ENCODE peak calls at places on chromosomes 11 and 22, in eight cellular contexts. D is adrenal gland, A is left ventricle myocardium inferior, F is chondrocyte, H is progenitor cell of endocrine pancreas, U is AG04450, L is GM13976, Q is cardiac muscle cell. T is an unnamed sample.

GRCh38 chr11:16373768-16374167 is 17.4 kb upstream of the SOX6 start:
- DNase-seq in D (no peak), A (no peak), F (no peak), H (no peak), U (no peak), L (no peak), Q (no peak), T (no peak)

GRCh38 chr11:115409116-115409663 is 95.0 kb downstream of the CADM1 start:
- DNase-seq in D (no peak), A (no peak), F (no peak), H (no peak), U (no peak), L (no peak), Q (no peak), T (no peak)

GRCh38 chr11:115257286-115258077 is 246.7 kb downstream of the CADM1 start:
- DNase-seq in D (no peak), A (no peak), F (no peak), H (no peak), U (no peak), L (no peak), Q (no peak), T (no peak)

GRCh38 chr11:108859510-108859909 is 194.6 kb downstream of the DDX10 start:
- DNase-seq in D (no peak), A (no peak), F (no peak), H (no peak), U (no peak), L (no peak), Q (no peak), T (no peak)

GRCh38 chr11:71266114-71266833 is 13.9 kb upstream of the SHANK2 start:
- DNase-seq in D (no peak), A (no peak), F (no peak), H (no peak), U (no peak), L (no peak), Q (no peak), T (no peak)

GRCh38 chr11:60625262-60625661 is 74.2 kb upstream of the MS4A8 start:
- DNase-seq in D (no peak), A (no peak), F (no peak), H (no peak), U (no peak), L (no peak), Q (peak), T (peak)

GRCh38 chr11:69312418-69313399 is 18.8 kb downstream of the MYEOV start:
- DNase-seq in D (no peak), A (peak), F (peak), H (no peak), U (no peak), L (no peak), Q (no peak), T (no peak)

GRCh38 chr11:18633256-18634139 is 644 bp downstream of the SPTY2D1 start:
- DNase-seq in D (no peak), A (no peak), F (no peak), H (no peak), U (no peak), L (peak), Q (no peak), T (no peak)

GRCh38 chr11:63944987-63945386 is 6.2 kb downstream of the NAA40 start:
- DNase-seq in D (peak), A (peak), F (no peak), H (no peak), U (no peak), L (no peak), Q (peak), T (no peak)

GRCh38 chr11:34907934-34908593 is 8.1 kb downstream of the APIP start:
- DNase-seq in D (no peak), A (no peak), F (no peak), H (no peak), U (no peak), L (no peak), Q (no peak), T (no peak)

GRCh38 chr11:120001161-120002135 is 136.5 kb downstream of the TRIM29 start:
- DNase-seq in D (no peak), A (no peak), F (no peak), H (no peak), U (no peak), L (no peak), Q (no peak), T (no peak)

GRCh38 chr22:31329029-31329428 is 17.1 kb downstream of the PATZ1 start:
- DNase-seq in D (no peak), A (no peak), F (no peak), H (no peak), U (no peak), L (no peak), Q (no peak), T (no peak)

GRCh38 chr11:19244084-19244483 is 3.3 kb upstream of the E2F8 start:
- DNase-seq in D (no peak), A (no peak), F (no peak), H (no peak), U (no peak), L (no peak), Q (no peak), T (peak)

DNA sequence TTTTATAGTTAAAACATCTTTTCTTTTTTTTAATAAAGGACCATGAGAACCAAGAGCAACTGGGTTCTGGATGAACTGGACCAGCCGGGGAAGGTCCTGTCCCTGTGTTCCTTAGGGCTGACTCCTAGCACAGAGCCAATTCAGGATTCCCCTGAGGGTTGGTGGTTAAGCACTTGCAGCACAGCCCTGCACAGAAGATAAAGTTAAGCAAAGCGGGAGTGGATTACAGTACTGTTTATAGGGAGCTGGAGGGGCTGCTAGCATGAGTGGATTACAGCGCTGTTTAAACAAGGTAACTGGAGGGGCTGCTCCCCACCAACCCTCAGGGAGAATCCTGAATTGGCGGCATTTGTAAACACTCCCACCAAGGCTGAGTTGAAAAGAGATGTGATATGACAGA is 90.6 kb downstream of the CELSR1 start:
- DNase-seq in D (no peak), A (no peak), F (no peak), H (no peak), U (no peak), L (no peak), Q (no peak), T (no peak)
- TF ChIP-seq CTCF in D (no peak), A (no peak), F (no peak), H (no peak), U (no peak), L (no peak), Q (no peak), T (no peak)

DNA sequence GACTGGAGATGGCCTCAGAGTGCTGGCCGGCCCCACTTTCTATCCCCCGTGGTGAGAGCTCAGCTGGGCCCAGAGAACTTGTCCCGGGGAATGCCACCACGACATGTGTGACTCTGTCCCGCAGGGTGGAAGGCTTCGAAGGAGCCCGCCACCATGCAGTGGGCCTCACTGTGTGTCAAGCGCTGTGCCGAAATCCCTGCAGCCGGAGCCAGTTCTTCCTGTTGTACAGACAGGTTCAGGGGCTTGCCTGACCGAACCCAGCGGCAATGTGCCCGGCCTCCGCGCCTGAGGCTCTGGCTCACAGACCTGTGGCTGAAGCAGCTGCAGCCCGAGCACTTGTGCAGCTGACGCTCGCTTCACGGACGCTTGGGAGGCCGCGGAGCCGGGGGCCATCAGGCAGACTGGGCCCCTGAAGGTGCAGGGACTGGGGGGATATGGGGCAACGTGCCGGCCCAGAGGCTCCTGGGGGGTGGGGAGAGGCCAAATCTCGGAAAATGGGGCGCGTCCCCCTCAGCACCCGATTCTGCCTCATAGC is 650 bp downstream of the PPM1F start:
- DNase-seq in D (no peak), A (peak), F (no peak), H (peak), U (peak), L (no peak), Q (peak), T (peak)
- TF ChIP-seq CTCF in D (no peak), A (no peak), F (no peak), H (no peak), U (no peak), L (no peak), Q (no peak), T (no peak)

GRCh38 chr11:2758751-2759150 is 59.0 kb upstream of the KCNQ1OT1 start:
- DNase-seq in D (no peak), A (no peak), F (peak), H (no peak), U (no peak), L (no peak), Q (no peak), T (no peak)

GRCh38 chr11:2759228-2760195 is 59.7 kb upstream of the KCNQ1OT1 start:
- DNase-seq in D (peak), A (no peak), F (peak), H (peak), U (no peak), L (no peak), Q (no peak), T (no peak)

GRCh38 chr11:2762031-2762380 is 62.2 kb upstream of the KCNQ1OT1 start:
- DNase-seq in D (no peak), A (no peak), F (no peak), H (no peak), U (no peak), L (no peak), Q (no peak), T (no peak)

GRCh38 chr11:2761131-2762030 is 61.6 kb upstream of the KCNQ1OT1 start:
- DNase-seq in D (no peak), A (no peak), F (peak), H (peak), U (no peak), L (peak), Q (no peak), T (no peak)

GRCh38 chr11:2760196-2760871 is 60.5 kb upstream of the KCNQ1OT1 start:
- DNase-seq in D (no peak), A (no peak), F (peak), H (peak), U (no peak), L (no peak), Q (no peak), T (no peak)
- TF ChIP-seq CTCF in D (no peak), A (no peak), F (no peak), H (no peak), U (no peak), L (no peak), Q (no peak), T (no peak)

GRCh38 chr11:86672007-86672621 is at the start of gene ME3:
- DNase-seq in D (peak), A (peak), F (peak), H (peak), U (no peak), L (no peak), Q (peak), T (no peak)

GRCh38 chr11:86669424-86669823 is 3.0 kb downstream of the ME3 start:
- DNase-seq in D (no peak), A (no peak), F (no peak), H (no peak), U (no peak), L (no peak), Q (no peak), T (no peak)

GRCh38 chr11:86668929-86669328 is 3.5 kb downstream of the ME3 start:
- DNase-seq in D (no peak), A (no peak), F (no peak), H (no peak), U (no peak), L (no peak), Q (no peak), T (no peak)

GRCh38 chr11:86671386-86672006 is 920 bp downstream of the ME3 start:
- DNase-seq in D (peak), A (peak), F (no peak), H (no peak), U (no peak), L (peak), Q (no peak), T (no peak)

GRCh38 chr11:86670179-86670578 is 2.2 kb downstream of the ME3 start:
- DNase-seq in D (no peak), A (no peak), F (no peak), H (no peak), U (no peak), L (no peak), Q (no peak), T (no peak)
- TF ChIP-seq CTCF in D (no peak), A (no peak), F (no peak), H (no peak), U (no peak), L (no peak), Q (no peak), T (no peak)

GRCh38 chr11:9314291-9315077 is at the start of gene TMEM41B:
- DNase-seq in D (peak), A (peak), F (peak), H (peak), U (peak), L (peak), Q (peak), T (peak)
- TF ChIP-seq CTCF in D (no peak), A (peak), F (peak), H (peak), U (peak), L (no peak), Q (no peak), T (peak)

GRCh38 chr22:39962071-39962470 is 1.9 kb downstream of the TMA7B start:
- DNase-seq in D (no peak), A (no peak), F (no peak), H (no peak), U (no peak), L (no peak), Q (no peak), T (no peak)

GRCh38 chr22:39958009-39958711 is 2.0 kb upstream of the TMA7B start:
- DNase-seq in D (no peak), A (no peak), F (no peak), H (no peak), U (no peak), L (no peak), Q (no peak), T (no peak)

GRCh38 chr22:39960791-39961746 is 872 bp downstream of the TMA7B start:
- DNase-seq in D (no peak), A (no peak), F (no peak), H (no peak), U (peak), L (peak), Q (no peak), T (peak)

GRCh38 chr22:39958916-39959639 is 1.1 kb upstream of the TMA7B start:
- DNase-seq in D (no peak), A (no peak), F (no peak), H (no peak), U (no peak), L (no peak), Q (peak), T (no peak)

GRCh38 chr22:39959640-39960447 is at the start of gene TMA7B:
- DNase-seq in D (peak), A (no peak), F (no peak), H (no peak), U (peak), L (no peak), Q (no peak), T (peak)
- TF ChIP-seq CTCF in D (peak), A (peak), F (peak), H (no peak), U (peak), L (no peak), Q (peak), T (peak)

GRCh38 chr22:33126881-33127280 is 68.7 kb upstream of the SYN3 start:
- DNase-seq in D (no peak), A (no peak), F (no peak), H (no peak), U (no peak), L (no peak), Q (peak), T (no peak)
- TF ChIP-seq CTCF in D (no peak), A (peak), F (peak), H (peak), U (no peak), L (no peak), Q (no peak), T (peak)

DNA sequence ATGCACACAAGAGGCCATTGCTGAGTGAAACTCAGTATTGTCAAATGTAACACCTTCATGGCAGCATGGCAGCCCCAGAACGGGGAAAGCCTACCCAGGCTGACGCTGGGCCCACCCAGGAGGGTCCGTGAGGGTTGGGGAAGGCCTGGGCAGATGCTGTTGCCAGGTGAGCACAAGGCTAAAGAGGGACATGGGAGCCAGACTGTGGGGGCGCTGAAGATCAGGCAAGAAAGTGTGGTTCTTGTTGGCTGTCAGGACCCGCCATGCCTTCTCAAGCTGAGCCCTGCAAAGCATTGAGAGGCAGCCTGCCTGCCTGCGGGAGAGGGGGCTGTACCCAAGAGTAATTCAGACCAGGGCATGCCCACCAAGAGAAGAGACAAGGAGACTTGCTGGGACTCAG is 85.0 kb upstream of the PITPNB start:
- DNase-seq in D (no peak), A (no peak), F (no peak), H (no peak), U (no peak), L (no peak), Q (no peak), T (no peak)
- TF ChIP-seq CTCF in D (no peak), A (no peak), F (no peak), H (no peak), U (no peak), L (no peak), Q (no peak), T (no peak)

GRCh38 chr11:28107726-28108618 is at the start of the genes KIF18A and METTL15:
- DNase-seq in D (peak), A (peak), F (peak), H (peak), U (peak), L (peak), Q (peak), T (peak)
- TF ChIP-seq CTCF in D (no peak), A (no peak), F (peak), H (no peak), U (no peak), L (no peak), Q (no peak), T (no peak)

DNA sequence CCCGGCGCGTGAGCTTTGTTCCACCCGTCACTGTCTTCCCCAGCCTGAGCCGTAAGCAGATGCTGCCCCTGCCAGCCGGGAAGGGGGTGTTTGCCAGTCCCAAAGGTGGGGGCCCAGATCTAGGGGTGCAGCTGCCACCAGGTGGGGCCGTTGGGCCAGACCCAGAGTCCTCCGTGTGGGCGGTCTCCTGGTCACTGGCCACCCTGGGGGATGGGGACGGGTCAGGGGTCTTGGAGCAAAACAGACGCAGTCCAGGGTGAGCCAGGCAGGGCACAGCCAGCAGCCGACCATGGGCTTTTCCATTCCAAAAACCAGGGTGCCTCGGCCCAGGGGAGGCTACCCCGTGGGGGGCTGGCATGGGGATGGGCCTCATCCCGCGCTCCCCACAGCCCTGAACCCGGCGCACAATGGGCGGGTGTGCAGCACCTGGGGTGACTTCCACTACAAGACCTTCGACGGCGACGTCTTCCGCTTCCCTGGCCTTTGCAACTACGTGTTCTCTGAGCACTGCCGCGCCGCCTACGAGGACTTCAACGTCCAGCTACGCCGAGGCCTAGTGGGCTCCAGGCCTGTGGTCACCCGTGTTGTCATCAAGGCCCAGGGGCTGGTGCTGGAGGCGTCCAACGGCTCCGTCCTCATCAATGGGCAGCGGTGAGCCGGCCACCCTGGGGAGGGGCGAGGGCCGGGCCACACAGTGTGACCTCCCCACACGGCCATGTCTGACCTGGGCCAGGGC is 3.5 kb downstream of the MUC5B start:
- DNase-seq in D (no peak), A (peak), F (peak), H (no peak), U (no peak), L (no peak), Q (no peak), T (no peak)
- TF ChIP-seq CTCF in D (no peak), A (no peak), F (no peak), H (no peak), U (no peak), L (no peak), Q (no peak), T (no peak)

T was measured in foreskin keratinocyte.